ENCODE peak calls at places on chromosomes 2 and 18, in eight cellular contexts. P is fibroblast of lung, W is AG04450, Z is lower leg skin, L is cardiac muscle cell, U is uterus, A is heart left ventricle, Q is fibroblast of pulmonary artery. B is an unnamed sample.
A peak's percentile ranks its signal among the peaks of the same experiment; 100 is the strongest.

GRCh38 chr2:176291768-176292393 is 22.6 kb downstream of the MTX2 start:
- DNase-seq in Q (no peak), A (no peak), L (peak; percentile 9), U (no peak), P (no peak), W (no peak), Z (no peak), B (no peak)

GRCh38 chr2:38443021-38443541 is 66.0 kb upstream of the ATL2 start:
- DNase-seq in L (no peak), P (peak; percentile 87), Q (peak; percentile 61), Z (no peak), W (no peak), U (peak; percentile 57), A (no peak), B (no peak)

GRCh38 chr2:86764661-86765307 is 25.9 kb downstream of the CD8A start:
- DNase-seq in Z (no peak), U (no peak), P (peak; percentile 40), L (peak; percentile 67), Q (peak; percentile 65), W (peak; percentile 15), A (no peak), B (no peak)

GRCh38 chr2:37686792-37687595 is 15.6 kb upstream of the CDC42EP3 start:
- DNase-seq in L (no peak), Z (no peak), A (no peak), Q (no peak), W (no peak), P (peak; percentile 63), U (no peak), B (no peak)

GRCh38 chr2:47056875-47057731 is 98.0 kb downstream of the STPG4 start:
- DNase-seq in Z (no peak), W (no peak), Q (peak; percentile 47), L (no peak), P (no peak), A (peak; percentile 75), U (peak; percentile 57), B (no peak)

GRCh38 chr18:71212222-71212621 is 923.4 kb downstream of the SOCS6 start:
- DNase-seq in Q (no peak), A (no peak), U (no peak), W (no peak), L (no peak), P (no peak), Z (no peak), B (no peak)

GRCh38 chr2:63537306-63537705 is 51.0 kb downstream of the WDPCP start:
- DNase-seq in W (no peak), A (no peak), Q (no peak), L (no peak), Z (no peak), P (peak; percentile 43), U (no peak), B (no peak)

GRCh38 chr2:98605076-98605475 is 3.2 kb downstream of the COA5 start:
- DNase-seq in Q (no peak), Z (no peak), W (no peak), U (no peak), A (no peak), P (no peak), L (no peak), B (no peak)

GRCh38 chr2:117917223-117917917 is 96.5 kb downstream of the CCDC93 start:
- DNase-seq in A (no peak), Z (no peak), P (no peak), L (peak; percentile 5), U (no peak), Q (peak; percentile 24), W (no peak), B (no peak)

GRCh38 chr2:46306988-46307655 is 9.9 kb downstream of the EPAS1 start:
- DNase-seq in W (no peak), L (peak; percentile 25), P (no peak), U (no peak), Q (no peak), Z (no peak), A (peak; percentile 61), B (no peak)

GRCh38 chr2:85237849-85238570 is 89.8 kb downstream of the TGOLN2 start:
- DNase-seq in L (peak; percentile 21), W (no peak), U (no peak), Z (no peak), A (no peak), Q (no peak), P (no peak), B (no peak)

GRCh38 chr2:26355038-26355995 is 8.7 kb upstream of the ADGRF3 start:
- DNase-seq in Z (no peak), U (no peak), W (peak; percentile 76), Q (peak; percentile 91), A (no peak), L (no peak), P (peak; percentile 99), B (peak; percentile 85)
- TF ChIP-seq CTCF in Z (no peak), U (no peak), W (no peak), Q (no peak), A (no peak), L (no peak), P (no peak), B (no peak)

DNA sequence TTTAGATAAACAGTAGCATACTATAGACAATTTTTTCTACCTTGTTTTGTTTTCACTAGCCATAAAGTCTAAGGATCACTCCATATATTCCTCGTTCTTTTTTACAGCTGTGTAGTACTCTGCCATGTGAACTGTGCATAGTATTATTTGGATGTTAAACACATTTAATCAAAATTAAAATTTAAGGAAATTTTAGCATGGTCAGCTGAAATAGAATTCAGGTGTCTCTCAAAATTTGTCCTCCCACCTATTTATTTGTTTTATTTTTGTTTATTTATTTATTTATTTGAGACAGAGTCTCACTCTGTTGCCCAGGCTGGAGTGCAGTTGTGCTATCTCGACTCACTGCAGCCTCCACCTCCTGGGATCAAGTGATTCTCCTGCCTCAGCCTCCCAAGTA is 46.4 kb upstream of the AAK1 start:
- DNase-seq in Q (no peak), W (no peak), U (no peak), P (no peak), Z (no peak), L (no peak), A (no peak), B (no peak)
- H3K4me3 ChIP-seq in Q (no peak overlapping the region), W (no peak overlapping the region), U (no peak overlapping the region), P (no peak overlapping the region), Z (no peak overlapping the region), L (no peak overlapping the region), A (no peak overlapping the region), B (no peak overlapping the region)

DNA sequence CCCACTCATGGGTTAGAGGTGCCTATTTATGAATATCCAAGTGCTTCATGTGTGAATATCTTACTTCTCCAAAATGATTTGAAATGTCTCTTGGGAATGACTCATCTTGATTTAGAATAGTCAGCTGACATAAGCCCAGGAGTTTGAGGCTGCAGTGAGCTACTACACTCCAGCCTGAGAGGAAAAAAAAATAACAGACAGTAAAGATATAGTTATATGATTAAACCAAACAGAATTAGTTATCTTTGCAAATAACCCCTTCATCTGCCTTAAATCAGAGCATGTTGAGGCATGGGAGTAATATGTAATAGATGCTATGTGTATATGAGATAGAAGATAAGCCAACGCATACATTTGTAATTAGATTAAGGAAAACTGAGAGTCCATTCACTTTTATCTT is 104.2 kb downstream of the LIPG start:
- DNase-seq in L (no peak), W (no peak), P (peak; percentile 60), Q (peak; percentile 57), Z (no peak), U (no peak), A (no peak), B (no peak)
- TF ChIP-seq CTCF in L (no peak), W (no peak), P (no peak), Q (no peak), Z (no peak), U (no peak), A (no peak), B (no peak)

GRCh38 chr18:21663615-21664014 is 41.0 kb downstream of the ABHD3 start:
- DNase-seq in Q (no peak), Z (no peak), L (no peak), P (no peak), U (no peak), W (no peak), A (peak; percentile 36), B (no peak)
- H3K4me3 ChIP-seq in Q (no peak overlapping the region), Z (no peak overlapping the region), L (no peak overlapping the region), P (no peak overlapping the region), U (no peak overlapping the region), W (no peak overlapping the region), A (no peak overlapping the region), B (no peak overlapping the region)

GRCh38 chr2:124269348-124269747 is 244.3 kb downstream of the CNTNAP5 start:
- DNase-seq in A (no peak), Z (no peak), W (no peak), P (no peak), U (no peak), L (peak; percentile 23), Q (no peak), B (no peak)
- TF ChIP-seq CTCF in A (no peak), Z (no peak), W (no peak), P (no peak), U (no peak), L (no peak), Q (no peak), B (no peak)

GRCh38 chr18:11259421-11259820 is 110.1 kb upstream of the PIEZO2 start:
- DNase-seq in L (no peak), Q (no peak), P (no peak), U (no peak), A (peak; percentile 60), W (no peak), Z (no peak), B (no peak)
- H3K4me3 ChIP-seq in L (no peak overlapping the region), Q (no peak overlapping the region), P (no peak overlapping the region), U (no peak overlapping the region), A (no peak overlapping the region), W (no peak overlapping the region), Z (no peak overlapping the region), B (no peak overlapping the region)

GRCh38 chr18:902179-902718 is 2.4 kb upstream of the ADCYAP1 start:
- DNase-seq in L (no peak), Q (peak; percentile 51), A (no peak), U (no peak), Z (peak; percentile 31), W (no peak), P (peak; percentile 40), B (no peak)
- TF ChIP-seq CTCF in L (peak; percentile 57), Q (peak; percentile 42), A (no peak), U (no peak), Z (no peak), W (no peak), P (no peak), B (no peak)

B was measured in AG09309.